ENCODE peak calls at places on chromosomes 2 and 18, in six cellular contexts. One of them, this sample, is unnamed.

GRCh38 chr2:86466306-86466705 is 25.1 kb downstream of the KDM3A start:
- DNase-seq in CD4-positive, alpha-beta T cell: no peak
- DNase-seq in stomach: no peak
- DNase-seq in epithelial cell of esophagus: no peak
- DNase-seq in cardiac fibroblast: no peak
- DNase-seq in uterus: no peak
- DNase-seq in this sample: no peak

GRCh38 chr2:103123516-103123915 is 361.7 kb downstream of the TMEM182 start:
- DNase-seq in stomach: no peak
- DNase-seq in cardiac fibroblast: no peak
- DNase-seq in uterus: no peak
- DNase-seq in epithelial cell of esophagus: no peak
- DNase-seq in CD4-positive, alpha-beta T cell: no peak
- DNase-seq in this sample: no peak

GRCh38 chr2:229489016-229489415 is 217.9 kb upstream of the PID1 start:
- DNase-seq in CD4-positive, alpha-beta T cell: no peak
- DNase-seq in epithelial cell of esophagus: peak
- DNase-seq in stomach: no peak
- DNase-seq in uterus: no peak
- DNase-seq in cardiac fibroblast: peak
- DNase-seq in this sample: peak

GRCh38 chr2:230202430-230203109 is 17.2 kb downstream of the SP110 start:
- DNase-seq in stomach: peak
- DNase-seq in epithelial cell of esophagus: no peak
- DNase-seq in CD4-positive, alpha-beta T cell: no peak
- DNase-seq in uterus: no peak
- DNase-seq in cardiac fibroblast: no peak
- DNase-seq in this sample: no peak

GRCh38 chr2:62741954-62742722 is 36.6 kb downstream of the EHBP1 start:
- DNase-seq in uterus: no peak
- DNase-seq in cardiac fibroblast: no peak
- DNase-seq in CD4-positive, alpha-beta T cell: no peak
- DNase-seq in stomach: no peak
- DNase-seq in epithelial cell of esophagus: no peak
- DNase-seq in this sample: no peak

GRCh38 chr2:44479127-44479887 is 117.6 kb downstream of the CAMKMT start:
- DNase-seq in uterus: no peak
- DNase-seq in cardiac fibroblast: peak
- DNase-seq in stomach: no peak
- DNase-seq in epithelial cell of esophagus: peak
- DNase-seq in CD4-positive, alpha-beta T cell: no peak
- DNase-seq in this sample: peak

GRCh38 chr2:162403884-162404283 is 60.0 kb downstream of the GCA start:
- DNase-seq in uterus: no peak
- DNase-seq in stomach: no peak
- DNase-seq in CD4-positive, alpha-beta T cell: no peak
- DNase-seq in epithelial cell of esophagus: peak
- DNase-seq in cardiac fibroblast: peak
- DNase-seq in this sample: peak

GRCh38 chr2:143629344-143629743 is 500.1 kb downstream of the ARHGAP15 start:
- DNase-seq in stomach: no peak
- DNase-seq in CD4-positive, alpha-beta T cell: no peak
- DNase-seq in uterus: no peak
- DNase-seq in cardiac fibroblast: peak
- DNase-seq in epithelial cell of esophagus: no peak
- DNase-seq in this sample: peak

GRCh38 chr2:37472959-37473358 is 128.5 kb downstream of the QPCT start:
- DNase-seq in stomach: no peak
- DNase-seq in CD4-positive, alpha-beta T cell: no peak
- DNase-seq in cardiac fibroblast: peak
- DNase-seq in uterus: no peak
- DNase-seq in epithelial cell of esophagus: peak
- DNase-seq in this sample: peak

GRCh38 chr2:108575132-108575966 is 41.1 kb downstream of the LIMS1 start:
- DNase-seq in uterus: no peak
- DNase-seq in CD4-positive, alpha-beta T cell: no peak
- DNase-seq in cardiac fibroblast: peak
- DNase-seq in epithelial cell of esophagus: peak
- DNase-seq in stomach: no peak
- DNase-seq in this sample: peak

DNA sequence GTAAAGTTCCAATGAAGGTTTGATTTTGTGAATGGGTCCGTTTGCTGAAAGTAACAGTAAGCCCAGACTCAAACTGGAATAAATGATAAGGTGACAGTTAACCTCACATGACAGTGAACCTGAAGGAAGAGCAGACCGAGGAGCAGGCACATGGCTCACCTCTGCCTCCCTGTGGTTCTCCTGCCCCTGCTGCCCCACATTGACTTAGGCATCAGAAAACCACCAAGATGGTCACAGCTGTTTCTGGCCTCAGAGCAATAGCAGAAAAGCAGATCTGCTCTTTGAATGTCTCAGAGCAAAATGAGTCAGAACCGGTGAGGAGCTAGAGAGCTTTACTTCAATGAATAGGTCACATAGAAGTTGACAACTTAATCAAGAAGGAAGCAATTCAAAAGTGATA is 487.6 kb downstream of the METTL4 start:
- DNase-seq in epithelial cell of esophagus: peak
- DNase-seq in uterus: no peak
- DNase-seq in cardiac fibroblast: no peak
- DNase-seq in CD4-positive, alpha-beta T cell: no peak
- DNase-seq in stomach: no peak
- DNase-seq in this sample: no peak
- TF ChIP-seq CTCF in epithelial cell of esophagus: peak
- TF ChIP-seq CTCF in uterus: no peak
- TF ChIP-seq CTCF in cardiac fibroblast: no peak
- TF ChIP-seq CTCF in CD4-positive, alpha-beta T cell: no peak
- TF ChIP-seq CTCF in stomach: no peak
- TF ChIP-seq CTCF in this sample: peak

DNA sequence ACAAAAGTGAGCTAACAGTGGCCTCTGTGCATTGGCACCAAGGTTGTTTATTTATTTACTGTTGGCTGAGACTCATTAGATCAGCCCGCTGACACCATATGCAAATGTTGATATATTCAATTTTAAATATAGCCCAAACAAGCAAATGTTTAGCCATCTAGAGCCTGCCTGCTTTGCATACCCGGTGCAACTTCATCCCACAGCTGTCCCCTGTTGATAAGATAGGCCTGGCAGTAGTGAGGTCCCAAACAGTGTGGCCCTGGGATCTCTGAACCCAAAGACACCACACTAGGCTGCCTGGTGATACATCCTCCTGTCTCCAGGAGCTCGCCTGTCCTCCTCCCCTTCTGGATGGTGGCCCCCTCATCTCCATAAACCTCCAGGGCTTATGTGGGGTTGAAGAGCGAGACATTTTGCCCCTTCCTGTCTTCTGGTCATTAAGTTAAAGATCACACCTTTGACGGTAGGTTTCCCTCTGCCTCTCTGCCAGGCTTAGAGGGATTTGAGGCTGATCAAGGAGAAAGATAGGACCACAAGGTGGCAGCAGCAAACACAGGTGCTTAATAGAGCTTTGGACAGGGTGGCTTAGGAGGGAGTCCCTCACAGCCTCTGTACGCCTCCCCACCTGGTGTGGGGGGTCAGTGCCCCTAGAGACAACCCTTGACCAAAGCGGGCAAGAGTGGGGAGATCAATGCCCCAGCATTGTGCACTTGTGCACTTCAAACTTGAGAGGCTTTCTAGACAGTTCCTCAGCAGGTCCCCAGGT is 23.7 kb upstream of the MYO5B start:
- DNase-seq in CD4-positive, alpha-beta T cell: no peak
- DNase-seq in uterus: no peak
- DNase-seq in epithelial cell of esophagus: peak
- DNase-seq in stomach: peak
- DNase-seq in cardiac fibroblast: peak
- DNase-seq in this sample: peak
- TF ChIP-seq CTCF in CD4-positive, alpha-beta T cell: no peak
- TF ChIP-seq CTCF in uterus: no peak
- TF ChIP-seq CTCF in epithelial cell of esophagus: peak
- TF ChIP-seq CTCF in stomach: no peak
- TF ChIP-seq CTCF in cardiac fibroblast: peak
- TF ChIP-seq CTCF in this sample: peak

DNA sequence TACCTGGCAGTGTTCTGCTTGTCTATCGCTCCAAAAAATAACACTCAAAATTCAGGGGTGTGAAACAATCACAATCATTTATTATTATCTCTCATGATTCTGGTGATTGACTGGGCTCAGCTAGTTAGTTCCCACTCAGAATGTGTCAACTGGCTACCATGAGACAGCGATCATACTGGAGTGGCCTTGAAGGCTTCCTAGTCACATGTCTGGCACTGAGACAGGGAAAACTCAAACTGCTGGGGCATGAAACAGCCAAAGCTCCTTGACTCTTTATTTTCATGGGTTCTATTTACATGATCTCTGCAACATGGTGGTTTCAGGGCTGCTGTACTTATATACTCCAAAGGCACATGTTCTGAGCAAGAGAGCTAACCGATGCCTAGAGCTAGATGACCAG is 6.2 kb upstream of the ANXA4 start:
- DNase-seq in stomach: no peak
- DNase-seq in CD4-positive, alpha-beta T cell: no peak
- DNase-seq in uterus: no peak
- DNase-seq in epithelial cell of esophagus: no peak
- DNase-seq in cardiac fibroblast: no peak
- DNase-seq in this sample: no peak
- TF ChIP-seq CTCF in stomach: no peak
- TF ChIP-seq CTCF in CD4-positive, alpha-beta T cell: no peak
- TF ChIP-seq CTCF in uterus: no peak
- TF ChIP-seq CTCF in epithelial cell of esophagus: no peak
- TF ChIP-seq CTCF in cardiac fibroblast: no peak
- TF ChIP-seq CTCF in this sample: no peak

GRCh38 chr2:159542101-159542500 is 74.2 kb downstream of the BAZ2B start:
- DNase-seq in stomach: no peak
- DNase-seq in epithelial cell of esophagus: no peak
- DNase-seq in uterus: no peak
- DNase-seq in CD4-positive, alpha-beta T cell: no peak
- DNase-seq in cardiac fibroblast: no peak
- DNase-seq in this sample: no peak

GRCh38 chr2:159539701-159540100 is 76.6 kb downstream of the BAZ2B start:
- DNase-seq in epithelial cell of esophagus: peak
- DNase-seq in stomach: no peak
- DNase-seq in cardiac fibroblast: no peak
- DNase-seq in uterus: no peak
- DNase-seq in CD4-positive, alpha-beta T cell: no peak
- DNase-seq in this sample: no peak

GRCh38 chr2:159538801-159539200 is 77.5 kb downstream of the BAZ2B start:
- DNase-seq in stomach: no peak
- DNase-seq in uterus: no peak
- DNase-seq in cardiac fibroblast: no peak
- DNase-seq in epithelial cell of esophagus: no peak
- DNase-seq in CD4-positive, alpha-beta T cell: no peak
- DNase-seq in this sample: no peak
- TF ChIP-seq CTCF in stomach: no peak
- TF ChIP-seq CTCF in uterus: no peak
- TF ChIP-seq CTCF in cardiac fibroblast: no peak
- TF ChIP-seq CTCF in epithelial cell of esophagus: no peak
- TF ChIP-seq CTCF in CD4-positive, alpha-beta T cell: no peak
- TF ChIP-seq CTCF in this sample: no peak

GRCh38 chr2:160490760-160491367 is 2.7 kb downstream of the RBMS1 start:
- DNase-seq in CD4-positive, alpha-beta T cell: no peak
- DNase-seq in cardiac fibroblast: no peak
- DNase-seq in stomach: no peak
- DNase-seq in epithelial cell of esophagus: no peak
- DNase-seq in uterus: no peak
- DNase-seq in this sample: no peak

GRCh38 chr2:160492401-160493226 is 993 bp downstream of the RBMS1 start:
- DNase-seq in stomach: peak
- DNase-seq in epithelial cell of esophagus: peak
- DNase-seq in uterus: peak
- DNase-seq in CD4-positive, alpha-beta T cell: peak
- DNase-seq in cardiac fibroblast: peak
- DNase-seq in this sample: peak

GRCh38 chr2:160486341-160486740 is 7.3 kb downstream of the RBMS1 start:
- DNase-seq in cardiac fibroblast: peak
- DNase-seq in epithelial cell of esophagus: no peak
- DNase-seq in stomach: no peak
- DNase-seq in uterus: no peak
- DNase-seq in CD4-positive, alpha-beta T cell: no peak
- DNase-seq in this sample: peak

GRCh38 chr2:160491922-160492371 is 1.7 kb downstream of the RBMS1 start:
- DNase-seq in stomach: no peak
- DNase-seq in cardiac fibroblast: peak
- DNase-seq in epithelial cell of esophagus: peak
- DNase-seq in uterus: no peak
- DNase-seq in CD4-positive, alpha-beta T cell: no peak
- DNase-seq in this sample: peak

DNA sequence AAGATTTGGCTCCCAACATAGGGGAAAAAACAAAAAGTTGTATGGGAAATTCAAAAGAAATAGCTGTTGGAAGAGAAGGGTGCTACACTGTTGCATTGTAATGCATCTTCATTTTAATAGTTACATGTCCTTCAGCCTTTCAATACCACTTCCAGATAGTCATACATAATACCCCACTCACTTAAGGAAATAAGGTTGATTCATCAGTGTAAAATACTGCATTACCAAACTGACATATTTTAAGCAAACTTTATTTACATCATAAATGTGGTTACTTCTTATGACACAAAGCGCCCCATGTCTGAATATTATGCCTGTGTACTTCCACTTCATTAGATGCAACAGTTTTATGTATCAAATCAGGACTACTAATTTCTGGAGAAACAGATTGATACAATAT is 4.5 kb downstream of the RBMS1 start:
- DNase-seq in CD4-positive, alpha-beta T cell: no peak
- DNase-seq in cardiac fibroblast: no peak
- DNase-seq in stomach: no peak
- DNase-seq in uterus: no peak
- DNase-seq in epithelial cell of esophagus: no peak
- DNase-seq in this sample: no peak
- TF ChIP-seq CTCF in CD4-positive, alpha-beta T cell: no peak
- TF ChIP-seq CTCF in cardiac fibroblast: no peak
- TF ChIP-seq CTCF in stomach: no peak
- TF ChIP-seq CTCF in uterus: no peak
- TF ChIP-seq CTCF in epithelial cell of esophagus: no peak
- TF ChIP-seq CTCF in this sample: no peak

DNA sequence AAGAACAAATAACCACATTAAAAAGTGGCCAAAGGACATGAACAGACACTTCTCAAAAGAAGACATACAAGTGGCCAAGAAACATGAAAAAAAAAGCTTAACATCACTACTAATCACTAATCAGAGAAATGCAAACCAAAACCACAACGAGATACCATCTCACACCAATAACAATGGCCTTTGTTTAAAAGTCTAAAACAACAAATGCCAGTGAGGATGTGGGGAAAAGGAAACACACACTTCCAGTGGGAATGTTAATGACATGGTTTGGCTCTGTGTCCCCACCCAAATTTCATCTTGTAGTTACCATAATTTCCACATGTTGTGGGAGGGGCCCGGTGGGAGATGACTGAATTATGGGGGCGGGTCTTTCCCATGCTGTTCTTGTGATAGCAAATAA is 147.1 kb downstream of the GALNT1 start:
- DNase-seq in epithelial cell of esophagus: no peak
- DNase-seq in CD4-positive, alpha-beta T cell: no peak
- DNase-seq in uterus: no peak
- DNase-seq in cardiac fibroblast: no peak
- DNase-seq in stomach: no peak
- DNase-seq in this sample: peak
- TF ChIP-seq CTCF in epithelial cell of esophagus: no peak
- TF ChIP-seq CTCF in CD4-positive, alpha-beta T cell: no peak
- TF ChIP-seq CTCF in uterus: no peak
- TF ChIP-seq CTCF in cardiac fibroblast: no peak
- TF ChIP-seq CTCF in stomach: no peak
- TF ChIP-seq CTCF in this sample: no peak